ENCODE peak calls at places on chromosomes 11 and 22, in four cellular contexts. T is BJ, O is anterior cingulate cortex, N is substantia nigra. P is an unnamed sample.

GRCh38 chr11:127493330-127493729 is 492.8 kb upstream of the KIRREL3 start:
- DNase-seq in N (no peak), T (no peak), O (peak; percentile 7), P (no peak)

GRCh38 chr11:126114486-126115252 is 52.0 kb upstream of the CDON start:
- DNase-seq in O (no peak), N (no peak), T (no peak), P (no peak)

GRCh38 chr11:15216678-15217077 is 102.0 kb downstream of the INSC start:
- DNase-seq in O (no peak), N (no peak), T (no peak), P (no peak)

GRCh38 chr11:74307409-74307808 is 4.0 kb downstream of the P4HA3 start:
- DNase-seq in T (no peak), O (peak; percentile 14), N (no peak), P (no peak)

GRCh38 chr22:22887621-22888503 is at the start of gene IGLL5:
- DNase-seq in N (no peak), T (no peak), O (no peak), P (no peak)

GRCh38 chr11:58061813-58062212 is 31.1 kb downstream of the OR6Q1 start:
- DNase-seq in N (no peak), O (no peak), T (peak; percentile 29), P (no peak)

GRCh38 chr11:61749607-61750217 is 2.7 kb upstream of the MYRF start:
- DNase-seq in N (peak; percentile 95), O (peak; percentile 68), T (no peak), P (peak; percentile 93)

GRCh38 chr22:20243545-20244249 is 24.4 kb downstream of the RTN4R start:
- DNase-seq in N (no peak), O (peak; percentile 81), T (peak; percentile 19), P (peak; percentile 85)

GRCh38 chr11:83456075-83456474 is 169.9 kb upstream of the CCDC90B start:
- DNase-seq in N (no peak), T (no peak), O (no peak), P (no peak)

GRCh38 chr22:20069331-20070042 is 10.6 kb upstream of the DGCR8 start:
- DNase-seq in T (no peak), N (no peak), O (no peak), P (no peak)

GRCh38 chr22:42962295-42963230 is 52.4 kb downstream of the PACSIN2 start:
- DNase-seq in O (no peak), N (no peak), T (no peak), P (no peak)

GRCh38 chr11:6567371-6567745 is 36.1 kb downstream of the RRP8 start:
- DNase-seq in N (no peak), T (no peak), O (no peak), P (no peak)

GRCh38 chr22:27278986-27279385 is 522.6 kb downstream of the MN1 start:
- DNase-seq in O (no peak), N (no peak), T (no peak), P (no peak)

GRCh38 chr11:2775626-2776350 is 76.0 kb upstream of the KCNQ1OT1 start:
- DNase-seq in O (no peak), N (no peak), T (no peak), P (peak; percentile 8)

GRCh38 chr11:132054822-132055221 is 684.4 kb downstream of the NTM start:
- DNase-seq in N (no peak), O (no peak), T (peak; percentile 49), P (no peak)

GRCh38 chr11:17432041-17432440 is 43.6 kb upstream of the KCNJ11 start:
- DNase-seq in N (no peak), T (no peak), O (no peak), P (peak; percentile 48)

GRCh38 chr11:22163394-22163797 is 29.5 kb upstream of the ANO5 start:
- DNase-seq in O (peak; percentile 12), N (no peak), T (no peak), P (no peak)

GRCh38 chr22:27435839-27436581 is 365.5 kb downstream of the MN1 start:
- DNase-seq in N (no peak), T (no peak), O (no peak), P (no peak)

GRCh38 chr22:45731041-45731797 is 59.6 kb downstream of the ATXN10 start:
- DNase-seq in O (no peak), N (no peak), T (no peak), P (no peak)

GRCh38 chr11:29321293-29322132 is 695.3 kb downstream of the KCNA4 start:
- DNase-seq in T (no peak), O (no peak), N (no peak), P (no peak)

GRCh38 chr11:22371188-22371587 is 33.0 kb downstream of the SLC17A6 start:
- DNase-seq in N (no peak), O (no peak), T (no peak), P (no peak)

GRCh38 chr11:64220798-64221197 is 5.2 kb downstream of the TRPT1 start:
- DNase-seq in N (no peak), O (no peak), T (no peak), P (no peak)

GRCh38 chr11:117071344-117071787 is 26.9 kb downstream of the SIK3 start:
- DNase-seq in O (peak; percentile 8), N (no peak), T (no peak), P (no peak)

P was measured in dorsolateral prefrontal cortex.